ENCODE peak calls at places on chromosomes 6 and 20, in four cellular contexts. Q is astrocyte, W is fibroblast of lung, O is OCI-LY7. K is an unnamed sample. For H3K4me1, the result is how much of the 10 kb centered on the place peaks cover.

GRCh38 chr6:2191390-2191740 is 54.0 kb downstream of the GMDS start:
- DNase-seq in Q (no peak), O (no peak), W (no peak), K (no peak)

GRCh38 chr6:91669154-91669903 is 1082.5 kb upstream of the MAP3K7 start:
- DNase-seq in Q (peak), O (no peak), W (peak), K (no peak)

GRCh38 chr6:157089258-157089657 is 234.1 kb downstream of the TMEM242 start:
- DNase-seq in O (no peak), W (peak), Q (peak), K (no peak)

GRCh38 chr6:147347882-147348214 is 143.6 kb downstream of the STXBP5 start:
- DNase-seq in O (no peak), W (no peak), Q (no peak), K (no peak)

GRCh38 chr6:63213325-63213724 is 2.1 kb downstream of the FKBP1C start:
- DNase-seq in Q (no peak), O (no peak), W (no peak), K (no peak)

GRCh38 chr20:5195655-5196054 is 68.8 kb downstream of the CDS2 start:
- DNase-seq in W (peak), Q (peak), O (no peak), K (no peak)

GRCh38 chr6:154112181-154112809 is 73.3 kb downstream of the OPRM1 start:
- DNase-seq in W (peak), Q (peak), O (no peak), K (no peak)

GRCh38 chr6:88119769-88120168 is 46.4 kb downstream of the CNR1 start:
- DNase-seq in Q (no peak), W (no peak), O (peak), K (no peak)

GRCh38 chr20:44422083-44422482 is 53.6 kb upstream of the TTPAL start:
- DNase-seq in W (peak), O (no peak), Q (peak), K (no peak)

GRCh38 chr20:51346686-51347485 is 195.6 kb downstream of the NFATC2 start:
- DNase-seq in O (no peak), W (peak), Q (peak), K (no peak)

GRCh38 chr20:57819291-57819690 is 109.5 kb upstream of the PMEPA1 start:
- DNase-seq in Q (no peak), W (no peak), O (no peak), K (peak)

GRCh38 chr6:51511081-51511480 is 576.3 kb downstream of the PKHD1 start:
- DNase-seq in Q (no peak), O (no peak), W (peak), K (no peak)

GRCh38 chr6:2639876-2640275 is 110.8 kb downstream of the MYLK4 start:
- DNase-seq in Q (no peak), W (no peak), O (no peak), K (no peak)

GRCh38 chr6:140485740-140486467 is 1111.5 kb upstream of the CITED2 start:
- DNase-seq in O (no peak), W (peak), Q (peak), K (peak)

GRCh38 chr20:35839891-35840290 is 68.1 kb downstream of the PHF20 start:
- DNase-seq in W (no peak), O (no peak), Q (no peak), K (no peak)

GRCh38 chr20:43737925-43738324 is 11.1 kb upstream of the GTSF1L start:
- DNase-seq in Q (no peak), O (no peak), W (no peak), K (no peak)

GRCh38 chr6:124490123-124490522 is 472.1 kb upstream of the RNF217 start:
- DNase-seq in O (no peak), W (peak), Q (peak), K (no peak)

GRCh38 chr20:60453847-60454246 is 495.6 kb downstream of the CDH26 start:
- DNase-seq in O (peak), W (no peak), Q (no peak), K (no peak)

GRCh38 chr20:43710370-43711044 is 16.3 kb downstream of the GTSF1L start:
- DNase-seq in W (no peak), Q (no peak), O (peak), K (no peak)

GRCh38 chr6:125604257-125604656 is 145.2 kb upstream of the HEY2 start:
- DNase-seq in W (no peak), Q (no peak), O (no peak), K (no peak)

GRCh38 chr6:166657531-166657930 is 30.5 kb upstream of the RPS6KA2 start:
- DNase-seq in W (no peak), O (no peak), Q (no peak), K (no peak)

GRCh38 chr20:63947638-63948456 is 8.4 kb downstream of the UCKL1 start:
- DNase-seq in W (no peak), O (no peak), Q (no peak), K (no peak)

GRCh38 chr6:154229796-154230195 is 126.8 kb downstream of the IPCEF1 start:
- DNase-seq in W (no peak), Q (no peak), O (no peak), K (no peak)

GRCh38 chr20:38649275-38649891 is 47.8 kb downstream of the ARHGAP40 start:
- DNase-seq in Q (peak), O (peak), W (peak), K (no peak)

GRCh38 chr6:142822882-142823578 is 121.9 kb downstream of the HIVEP2 start:
- DNase-seq in W (no peak), O (no peak), Q (no peak), K (no peak)

GRCh38 chr20:38635721-38636285 is 34.2 kb downstream of the ARHGAP40 start:
- DNase-seq in Q (peak), W (peak), O (peak), K (no peak)

GRCh38 chr20:36145877-36146707 is 8.4 kb upstream of the EPB41L1 start:
- DNase-seq in W (peak), Q (peak), O (peak), K (no peak)

GRCh38 chr6:165229216-165229615 is 80.2 kb downstream of the C6orf118 start:
- DNase-seq in W (no peak), O (no peak), Q (no peak), K (no peak)

GRCh38 chr20:11067359-11067758 is 393.6 kb upstream of the JAG1 start:
- DNase-seq in W (no peak), Q (no peak), O (no peak), K (no peak)

GRCh38 chr6:107060704-107061103 is 32.7 kb downstream of the MTRES1 start:
- DNase-seq in Q (no peak), O (no peak), W (no peak), K (no peak)

GRCh38 chr20:59765599-59766177 is 161.3 kb downstream of the PHACTR3 start:
- DNase-seq in W (no peak), O (peak), Q (no peak), K (no peak)

GRCh38 chr6:41428402-41428994 is 93.1 kb downstream of the NCR2 start:
- DNase-seq in O (no peak), Q (no peak), W (no peak), K (peak)

GRCh38 chr6:501891-502601 is 110.5 kb downstream of the IRF4 start:
- DNase-seq in W (no peak), O (no peak), Q (no peak), K (no peak)

GRCh38 chr6:87832025-87832825 is 130.2 kb upstream of the AKIRIN2 start:
- DNase-seq in Q (peak), O (peak), W (peak), K (no peak)

GRCh38 chr20:35637266-35637665 is 21.6 kb downstream of the SPAG4 start:
- DNase-seq in O (no peak), Q (no peak), W (no peak), K (no peak)

GRCh38 chr6:157019115-157019628 is 242.0 kb downstream of the ARID1B start:
- DNase-seq in W (no peak), Q (no peak), O (peak), K (no peak)

GRCh38 chr20:49594929-49595311 is 27.0 kb upstream of the PTGIS start:
- DNase-seq in W (no peak), Q (no peak), O (no peak), K (no peak)
- H3K27ac ChIP-seq in W (peak), Q (no peak), O (no peak), K (no peak)

GRCh38 chr6:36110053-36110452 is 20.3 kb upstream of the MAPK13 start:
- DNase-seq in O (no peak), Q (no peak), W (no peak), K (no peak)

GRCh38 chr6:36111526-36111925 is 18.8 kb upstream of the MAPK13 start:
- DNase-seq in O (no peak), W (no peak), Q (no peak), K (no peak)

GRCh38 chr6:36113049-36113448 is 17.3 kb upstream of the MAPK13 start:
- DNase-seq in Q (no peak), W (no peak), O (no peak), K (no peak)

GRCh38 chr6:36110863-36111262 is 19.4 kb upstream of the MAPK13 start:
- DNase-seq in Q (no peak), W (no peak), O (peak), K (no peak)

GRCh38 chr6:36109092-36109491 is 21.2 kb upstream of the MAPK13 start:
- DNase-seq in O (peak), W (no peak), Q (no peak), K (no peak)
- H3K4me3 ChIP-seq in O (peak), W (no peak), Q (no peak), K (no peak)

GRCh38 chr6:150622941-150623874 is 23.5 kb downstream of the PLEKHG1 start:
- DNase-seq in Q (no peak), O (peak), W (no peak), K (no peak)

GRCh38 chr6:150624199-150624598 is 24.5 kb downstream of the PLEKHG1 start:
- DNase-seq in O (peak), W (no peak), Q (no peak), K (no peak)

GRCh38 chr6:150620244-150620643 is 20.6 kb downstream of the PLEKHG1 start:
- DNase-seq in O (no peak), Q (no peak), W (no peak), K (no peak)

GRCh38 chr6:150620763-150621162 is 21.1 kb downstream of the PLEKHG1 start:
- DNase-seq in Q (no peak), W (no peak), O (no peak), K (no peak)

GRCh38 chr6:150622476-150622875 is 22.8 kb downstream of the PLEKHG1 start:
- DNase-seq in W (no peak), Q (no peak), O (peak), K (no peak)
- H3K4me1 ChIP-seq in W (under half), Q (under half), O (half or more), K (under half)

DNA sequence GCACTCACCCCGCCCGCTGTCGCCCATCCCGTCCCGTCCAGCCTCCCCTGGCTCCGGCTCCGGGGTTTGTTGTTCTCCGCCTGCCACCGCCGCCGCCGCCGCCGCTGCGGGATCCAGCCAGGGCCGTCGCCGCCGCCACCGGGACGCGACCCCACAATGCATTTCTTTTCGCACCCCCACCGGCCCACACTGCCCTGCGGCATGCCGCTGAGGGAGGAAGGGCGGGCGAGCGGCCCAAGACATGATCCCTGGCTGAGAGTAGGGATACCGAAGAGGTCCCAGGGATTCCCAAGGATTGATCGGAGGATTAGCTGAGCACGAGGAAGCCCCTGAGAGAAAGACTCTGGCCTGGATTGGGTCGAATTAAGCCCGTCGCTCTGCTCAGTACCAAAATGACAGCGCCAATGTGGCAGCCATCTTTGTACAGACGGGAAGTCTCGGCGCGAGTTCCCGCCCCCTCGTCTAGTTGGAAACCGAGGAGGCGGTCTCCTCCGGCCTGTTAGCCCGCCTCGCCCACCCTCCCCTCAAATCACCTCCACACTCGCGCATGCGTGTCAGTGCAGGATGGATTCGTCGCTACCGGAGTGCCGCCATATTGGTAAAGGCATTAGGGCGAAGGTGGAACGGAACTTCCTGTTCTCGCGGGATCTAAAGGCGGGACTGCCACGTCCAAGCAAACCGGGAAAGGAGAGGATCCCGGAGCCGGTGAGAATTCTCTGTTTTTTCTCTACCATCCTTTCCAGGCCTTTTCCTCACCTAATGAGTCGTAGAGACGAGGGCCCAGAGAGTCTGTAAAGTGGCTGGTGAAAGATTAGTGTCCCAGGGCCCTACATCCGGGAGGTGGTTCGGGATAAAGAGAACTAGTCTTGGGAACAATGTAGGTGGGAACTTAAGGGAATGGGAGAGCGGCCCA is at the start of the genes RXRB and SLC39A7:
- DNase-seq in W (peak), O (peak), Q (peak), K (peak)
- H3K27ac ChIP-seq in W (peak), O (peak), Q (peak), K (peak)

DNA sequence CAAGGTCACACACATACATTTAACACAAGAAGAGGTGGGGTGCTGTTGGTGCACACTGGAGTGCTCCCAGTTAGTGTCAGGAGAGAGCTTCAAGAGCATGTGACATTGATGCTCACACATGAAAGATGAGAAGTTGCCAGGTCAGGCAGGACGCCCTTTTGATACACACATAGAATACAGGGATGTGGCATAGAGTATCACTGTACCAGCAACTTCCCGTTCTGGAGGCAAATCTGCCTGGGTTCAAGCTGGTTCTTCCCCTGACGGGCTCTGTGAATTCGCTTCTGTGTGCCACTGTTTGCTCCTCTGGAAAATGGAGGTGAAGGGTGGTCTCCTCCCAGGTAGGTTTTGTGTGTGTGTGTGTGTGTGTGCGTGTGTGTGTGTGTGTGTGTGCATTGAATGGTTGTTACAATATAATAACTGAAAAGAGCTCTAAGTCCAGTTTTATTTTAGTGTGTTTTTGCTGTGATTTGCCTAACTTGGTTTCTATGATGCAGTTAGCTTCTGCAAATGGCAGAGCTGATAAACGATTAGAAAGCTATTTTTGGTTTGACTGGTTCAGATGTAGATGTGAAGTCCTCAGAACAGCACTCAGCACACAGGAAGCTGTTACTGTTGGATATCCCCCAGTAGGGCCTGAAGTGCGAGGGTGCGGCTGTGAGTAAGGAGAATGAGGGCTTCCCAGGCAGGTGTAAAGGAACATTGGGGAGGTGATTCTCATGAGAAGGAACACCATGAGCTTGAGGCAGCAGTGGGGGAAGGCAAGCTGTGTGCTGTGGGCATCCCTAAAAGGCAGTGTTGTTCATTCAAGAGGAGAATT is 53.4 kb downstream of the HIVEP1 start:
- DNase-seq in Q (no peak), W (peak), O (peak), K (no peak)
- H3K4me3 ChIP-seq in Q (no peak), W (no peak), O (no peak), K (no peak)

GRCh38 chr6:43702147-43702521 is 14.5 kb upstream of the MRPS18A start:
- DNase-seq in Q (no peak), O (no peak), W (no peak), K (no peak)

GRCh38 chr6:43699564-43700186 is 12.1 kb upstream of the MRPS18A start:
- DNase-seq in W (peak), Q (no peak), O (no peak), K (no peak)

GRCh38 chr6:43703512-43704429 is 16.2 kb upstream of the MRPS18A start:
- DNase-seq in Q (no peak), W (no peak), O (peak), K (peak)

GRCh38 chr6:43705996-43706395 is 18.4 kb upstream of the MRPS18A start:
- DNase-seq in Q (no peak), W (peak), O (peak), K (no peak)

GRCh38 chr6:43702522-43703440 is 15.2 kb upstream of the MRPS18A start:
- DNase-seq in Q (peak), O (peak), W (peak), K (peak)
- H3K4me1 ChIP-seq in Q (under half), O (half or more), W (under half), K (under half)

DNA sequence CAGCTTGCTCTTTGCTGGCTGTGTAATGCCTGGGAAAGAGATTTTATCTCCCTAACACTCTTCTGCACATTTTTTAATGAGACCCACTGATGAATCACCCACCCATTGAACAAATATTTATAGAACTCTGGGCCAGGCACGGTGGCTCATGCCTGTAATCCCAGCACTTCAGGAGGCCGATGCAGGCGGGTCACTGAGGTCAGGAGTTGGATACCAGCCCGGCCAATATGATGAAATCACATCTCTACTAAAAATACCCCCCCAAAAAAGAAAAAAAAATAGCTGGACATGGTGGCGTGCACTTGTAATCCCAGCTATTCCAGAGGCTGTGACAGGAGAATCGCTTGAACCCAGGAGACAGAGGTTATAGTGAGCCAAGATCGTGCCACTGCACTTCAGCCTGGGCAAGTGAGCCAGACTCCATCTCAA is 82.1 kb upstream of the SIRPA start:
- DNase-seq in W (peak), Q (peak), O (no peak), K (peak)
- H3K27ac ChIP-seq in W (peak), Q (peak), O (no peak), K (no peak)